ENCODE peak calls at places on chromosome 1, in six cellular contexts. O, R, N, D, E and U are unnamed samples.

GRCh38 chr1:10598088-10598712 is 123.5 kb downstream of the PEX14 start:
- DNase-seq in O (peak; percentile 17), R (no peak), N (no peak), D (no peak), E (no peak), U (peak; percentile 50)

GRCh38 chr1:113540328-113540727 is 150.0 kb downstream of the MAGI3 start:
- DNase-seq in O (no peak), R (no peak), N (no peak), D (no peak), E (no peak), U (no peak)

GRCh38 chr1:12345350-12346217 is 115.8 kb downstream of the VPS13D start:
- DNase-seq in O (no peak), R (no peak), N (no peak), D (no peak), E (no peak), U (no peak)

GRCh38 chr1:165445388-165445787 is 462 bp upstream of the RXRG start:
- DNase-seq in O (no peak), R (no peak), N (no peak), D (no peak), E (no peak), U (no peak)

GRCh38 chr1:202165267-202165941 is 5.0 kb upstream of the PTPN7 start:
- DNase-seq in O (no peak), R (peak; percentile 51), N (no peak), D (no peak), E (no peak), U (no peak)

GRCh38 chr1:10232213-10232612 is 21.8 kb downstream of the KIF1B start:
- DNase-seq in O (no peak), R (no peak), N (no peak), D (no peak), E (no peak), U (no peak)

GRCh38 chr1:198889102-198889501 is 250.3 kb downstream of the PTPRC start:
- DNase-seq in O (no peak), R (no peak), N (no peak), D (no peak), E (no peak), U (no peak)

GRCh38 chr1:162561616-162562451 is at the start of gene UAP1:
- DNase-seq in O (no peak), R (peak; percentile 41), N (no peak), D (no peak), E (no peak), U (no peak)

GRCh38 chr1:14913475-14914155 is 239.9 kb upstream of the TMEM51 start:
- DNase-seq in O (no peak), R (no peak), N (no peak), D (no peak), E (no peak), U (no peak)

GRCh38 chr1:10601342-10602060 is 126.8 kb downstream of the PEX14 start:
- DNase-seq in O (no peak), R (no peak), N (no peak), D (no peak), E (no peak), U (no peak)

GRCh38 chr1:109913360-109913879 is 2.8 kb downstream of the CSF1 start:
- DNase-seq in O (no peak), R (no peak), N (no peak), D (no peak), E (no peak), U (no peak)